ENCODE peak calls at places on chromosomes 1 and 21, in seven cellular contexts. F, H, A, Y, E, I and C are unnamed samples.
A peak's percentile ranks its signal among the peaks of the same experiment; 100 is the strongest.

GRCh38 chr21:41634858-41635257 is 126.9 kb upstream of the TMPRSS2 start:
- DNase-seq in F (no peak), H (peak; percentile 87), A (no peak), Y (no peak), E (no peak), I (no peak), C (no peak)

GRCh38 chr1:89632213-89633102 is 462 bp upstream of the LRRC8C start:
- DNase-seq in F (peak; percentile 66), H (peak; percentile 82), A (peak; percentile 80), Y (peak; percentile 18), E (peak; percentile 87), I (peak; percentile 75), C (peak; percentile 58)

GRCh38 chr1:33065301-33065700 is 15.7 kb upstream of the AZIN2 start:
- DNase-seq in F (no peak), H (no peak), A (no peak), Y (no peak), E (no peak), I (no peak), C (no peak)

GRCh38 chr1:226029568-226030225 is 30.6 kb upstream of the SDE2 start:
- DNase-seq in F (peak; percentile 54), H (no peak), A (no peak), Y (peak; percentile 90), E (no peak), I (peak; percentile 42), C (no peak)

GRCh38 chr1:66283583-66284041 is 250.3 kb upstream of the SGIP1 start:
- DNase-seq in F (no peak), H (peak; percentile 39), A (no peak), Y (no peak), E (no peak), I (no peak), C (no peak)

GRCh38 chr1:187471555-187471954 is 642.8 kb downstream of the PLA2G4A start:
- DNase-seq in F (no peak), H (peak; percentile 27), A (no peak), Y (no peak), E (no peak), I (no peak), C (no peak)

GRCh38 chr1:241265428-241265827 is 91.6 kb downstream of the RGS7 start:
- DNase-seq in F (no peak), H (peak; percentile 18), A (no peak), Y (no peak), E (no peak), I (no peak), C (no peak)

GRCh38 chr21:41601573-41602371 is 93.8 kb upstream of the TMPRSS2 start:
- DNase-seq in F (peak; percentile 21), H (peak; percentile 53), A (no peak), Y (no peak), E (no peak), I (no peak), C (peak; percentile 35)

GRCh38 chr1:119971710-119972570 is 75.6 kb upstream of the ADAM30 start:
- DNase-seq in F (no peak), H (peak; percentile 32), A (no peak), Y (no peak), E (no peak), I (no peak), C (no peak)

GRCh38 chr1:180791806-180792205 is 120.9 kb upstream of the KIAA1614 start:
- DNase-seq in F (no peak), H (peak; percentile 46), A (no peak), Y (no peak), E (no peak), I (no peak), C (no peak)

GRCh38 chr21:30990514-30991304 is 47.6 kb downstream of the KRTAP19-8 start:
- DNase-seq in F (no peak), H (no peak), A (no peak), Y (no peak), E (no peak), I (no peak), C (no peak)